ENCODE peak calls at places on chromosome 20, in six cellular contexts. R, S, H, Z, V and J are unnamed samples.

GRCh38 chr20:47296950-47297349 is 59.5 kb downstream of the ZMYND8 start:
- DNase-seq in R (no peak), S (no peak), H (no peak), Z (no peak), V (peak; percentile 20), J (no peak)

GRCh38 chr20:48283470-48284110 is 498.3 kb upstream of the SULF2 start:
- DNase-seq in R (no peak), S (peak; percentile 93), H (peak; percentile 43), Z (no peak), V (peak; percentile 79), J (peak; percentile 85)

GRCh38 chr20:37315293-37316110 is 26.0 kb downstream of the MANBAL start:
- DNase-seq in R (peak; percentile 95), S (peak; percentile 92), H (peak; percentile 67), Z (no peak), V (peak; percentile 90), J (no peak)

GRCh38 chr20:18404172-18404571 is 62.7 kb downstream of the DZANK1 start:
- DNase-seq in R (no peak), S (no peak), H (no peak), Z (no peak), V (no peak), J (no peak)

GRCh38 chr20:53502820-53503219 is 90.8 kb downstream of the ZNF217 start:
- DNase-seq in R (no peak), S (no peak), H (no peak), Z (no peak), V (no peak), J (no peak)

GRCh38 chr20:37501940-37502339 is 19.1 kb upstream of the NNAT start:
- DNase-seq in R (peak; percentile 56), S (no peak), H (no peak), Z (no peak), V (no peak), J (no peak)

GRCh38 chr20:46928580-46929132 is 34.0 kb downstream of the EYA2 start:
- DNase-seq in R (peak; percentile 73), S (peak; percentile 58), H (peak; percentile 41), Z (no peak), V (peak; percentile 53), J (peak; percentile 11)

GRCh38 chr20:35506179-35506578 is 23.3 kb downstream of the C20orf173 start:
- DNase-seq in R (no peak), S (no peak), H (no peak), Z (no peak), V (no peak), J (no peak)

GRCh38 chr20:36467076-36467999 is 74.0 kb upstream of the MYL9 start:
- DNase-seq in R (peak; percentile 77), S (no peak), H (peak; percentile 58), Z (no peak), V (peak; percentile 79), J (no peak)

GRCh38 chr20:14688045-14688444 is 350.6 kb upstream of the FLRT3 start:
- DNase-seq in R (no peak), S (no peak), H (no peak), Z (no peak), V (no peak), J (no peak)

GRCh38 chr20:37406010-37406998 is 60.4 kb downstream of the SRC start:
- DNase-seq in R (no peak), S (peak; percentile 28), H (peak; percentile 52), Z (no peak), V (no peak), J (no peak)

GRCh38 chr20:52039746-52040145 is 151.8 kb downstream of the ZFP64 start:
- DNase-seq in R (no peak), S (no peak), H (no peak), Z (no peak), V (no peak), J (no peak)

GRCh38 chr20:22496817-22497216 is 87.6 kb downstream of the FOXA2 start:
- DNase-seq in R (no peak), S (no peak), H (no peak), Z (no peak), V (no peak), J (no peak)

GRCh38 chr20:3781153-3781910 is at the start of gene SPEF1:
- DNase-seq in R (peak; percentile 92), S (peak; percentile 92), H (peak; percentile 69), Z (peak; percentile 92), V (peak; percentile 92), J (peak; percentile 77)

GRCh38 chr20:24502184-24502583 is 32.8 kb downstream of the SYNDIG1 start:
- DNase-seq in R (peak; percentile 77), S (peak; percentile 59), H (peak; percentile 59), Z (peak; percentile 2), V (peak; percentile 92), J (peak; percentile 83)

GRCh38 chr20:38726849-38727601 is 2.7 kb downstream of the SLC32A1 start:
- DNase-seq in R (no peak), S (no peak), H (no peak), Z (no peak), V (no peak), J (no peak)
- TF ChIP-seq CTCF in R (no peak), S (peak; percentile 16), H (no peak), Z (peak; percentile 59), V (no peak), J (no peak)

GRCh38 chr20:4880051-4880450 is 121.3 kb downstream of the SLC23A2 start:
- DNase-seq in R (no peak), S (no peak), H (no peak), Z (no peak), V (no peak), J (no peak)
- H3K4me3 ChIP-seq in R (no peak overlapping the region), S (no peak overlapping the region), H (no peak overlapping the region), Z (no peak overlapping the region), V (no peak overlapping the region), J (no peak overlapping the region)

GRCh38 chr20:560680-561079 is 17.1 kb upstream of the CSNK2A1 start:
- DNase-seq in R (no peak), S (no peak), H (no peak), Z (no peak), V (no peak), J (no peak)
- TF ChIP-seq CTCF in R (no peak), S (no peak), H (no peak), Z (no peak), V (no peak), J (no peak)

GRCh38 chr20:19815553-19815991 is 57.5 kb downstream of the RIN2 start:
- DNase-seq in R (peak; percentile 57), S (peak; percentile 99), H (peak; percentile 33), Z (peak; percentile 92), V (peak; percentile 97), J (peak; percentile 97)
- H3K4me3 ChIP-seq in R (no peak overlapping the region), S (no peak overlapping the region), H (no peak overlapping the region), Z (no peak overlapping the region), V (no peak overlapping the region), J (no peak overlapping the region)

GRCh38 chr20:58636983-58637421 is 14.1 kb upstream of the STX16 start:
- DNase-seq in R (peak; percentile 56), S (no peak), H (no peak), Z (no peak), V (no peak), J (no peak)
- TF ChIP-seq CTCF in R (no peak), S (peak; percentile 24), H (no peak), Z (no peak), V (peak; percentile 53), J (peak; percentile 19)

GRCh38 chr20:300345-300744 is 3.0 kb downstream of the ZCCHC3 start:
- DNase-seq in R (no peak), S (no peak), H (no peak), Z (no peak), V (no peak), J (no peak)
- H3K4me3 ChIP-seq in R (peak overlapping the region; percentile 82), S (peak overlapping the region; percentile 29), H (peak overlapping the region; percentile 99), Z (peak overlapping the region; percentile 75), V (peak overlapping the region; percentile 98), J (no peak overlapping the region)